ENCODE peak calls at places on chromosome 16, in nine cellular contexts. Y is Panc1, T is HCT116, U is transverse colon, R is K562, H is esophagus muscularis mucosa, G is upper lobe of left lung, J is HL-60, I is breast epithelium. V is an unnamed sample.

GRCh38 chr16:70563571-70563970 is 40.0 kb downstream of the SF3B3 start:
- DNase-seq in Y (no peak), T (no peak), U (no peak), R (no peak), H (no peak), G (no peak), J (no peak), I (no peak), V (no peak)

GRCh38 chr16:63363738-63364137 is 1327.5 kb upstream of the CDH8 start:
- DNase-seq in Y (no peak), T (no peak), U (no peak), R (no peak), H (no peak), G (no peak), J (no peak), I (no peak), V (no peak)

GRCh38 chr16:57608462-57609113 is 19.8 kb upstream of the ADGRG1 start:
- DNase-seq in Y (no peak), T (no peak), U (no peak), R (no peak), H (no peak), G (peak), J (no peak), I (no peak), V (no peak)

GRCh38 chr16:25633549-25633948 is 58.2 kb upstream of the HS3ST4 start:
- DNase-seq in Y (peak), T (peak), U (no peak), R (peak), H (no peak), G (no peak), J (no peak), I (no peak), V (no peak)

GRCh38 chr16:27208081-27208692 is 4.9 kb downstream of the KDM8 start:
- DNase-seq in Y (no peak), T (no peak), U (no peak), R (no peak), H (no peak), G (no peak), J (no peak), I (no peak), V (no peak)

GRCh38 chr16:782766-783403 is 5.3 kb downstream of the RPUSD1 start:
- DNase-seq in Y (no peak), T (no peak), U (no peak), R (no peak), H (no peak), G (no peak), J (no peak), I (no peak), V (no peak)

GRCh38 chr16:78127130-78127529 is 27.7 kb downstream of the WWOX start:
- DNase-seq in Y (no peak), T (no peak), U (no peak), R (no peak), H (no peak), G (no peak), J (no peak), I (no peak), V (no peak)

GRCh38 chr16:86405319-86405718 is 105.0 kb upstream of the FOXF1 start:
- DNase-seq in Y (no peak), T (no peak), U (no peak), R (no peak), H (no peak), G (no peak), J (no peak), I (no peak), V (no peak)

GRCh38 chr16:55835578-55835977 is 2.7 kb upstream of the CES1 start:
- DNase-seq in Y (no peak), T (no peak), U (no peak), R (no peak), H (no peak), G (no peak), J (peak), I (no peak), V (no peak)

GRCh38 chr16:922051-922450 is 48.7 kb downstream of the LMF1 start:
- DNase-seq in Y (no peak), T (no peak), U (no peak), R (no peak), H (no peak), G (peak), J (no peak), I (no peak), V (no peak)

GRCh38 chr16:81625544-81626152 is 153.4 kb upstream of the PLCG2 start:
- DNase-seq in Y (no peak), T (no peak), U (peak), R (peak), H (no peak), G (no peak), J (no peak), I (peak), V (no peak)

GRCh38 chr16:87207509-87207908 is 109.7 kb downstream of the C16orf95 start:
- DNase-seq in Y (no peak), T (no peak), U (no peak), R (no peak), H (no peak), G (no peak), J (no peak), I (no peak), V (no peak)

GRCh38 chr16:85612801-85613608 is at the start of gene GSE1:
- DNase-seq in Y (no peak), T (peak), U (peak), R (peak), H (peak), G (peak), J (peak), I (peak), V (peak)

GRCh38 chr16:76598498-76598897 is 321.3 kb downstream of the CNTNAP4 start:
- DNase-seq in Y (no peak), T (no peak), U (no peak), R (no peak), H (no peak), G (no peak), J (no peak), I (no peak), V (no peak)

GRCh38 chr16:7482596-7483290 is 150.1 kb downstream of the RBFOX1 start:
- DNase-seq in Y (no peak), T (no peak), U (no peak), R (no peak), H (no peak), G (no peak), J (no peak), I (no peak), V (no peak)

GRCh38 chr16:18983565-18984424 is at the start of gene TMC7:
- DNase-seq in Y (peak), T (peak), U (peak), R (peak), H (no peak), G (peak), J (peak), I (peak), V (peak)

GRCh38 chr16:72797606-72798005 is 250.3 kb downstream of the ZFHX3 start:
- DNase-seq in Y (no peak), T (no peak), U (no peak), R (no peak), H (no peak), G (no peak), J (no peak), I (no peak), V (no peak)

GRCh38 chr16:69823831-69824563 is 61.9 kb downstream of the WWP2 start:
- DNase-seq in Y (no peak), T (no peak), U (peak), R (no peak), H (no peak), G (no peak), J (no peak), I (no peak), V (no peak)

GRCh38 chr16:30882429-30883310 is 11.2 kb downstream of the BCL7C start:
- DNase-seq in Y (no peak), T (no peak), U (no peak), R (no peak), H (no peak), G (no peak), J (no peak), I (no peak), V (no peak)

GRCh38 chr16:48637039-48637438 is 27.1 kb upstream of the N4BP1 start:
- DNase-seq in Y (no peak), T (no peak), U (no peak), R (no peak), H (peak), G (no peak), J (no peak), I (no peak), V (no peak)

GRCh38 chr16:11252482-11252931 is 3.5 kb downstream of the SOCS1 start:
- DNase-seq in Y (no peak), T (no peak), U (no peak), R (no peak), H (no peak), G (no peak), J (no peak), I (no peak), V (no peak)

GRCh38 chr16:85923153-85924021 is 24.4 kb downstream of the IRF8 start:
- DNase-seq in Y (no peak), T (no peak), U (no peak), R (no peak), H (no peak), G (no peak), J (no peak), I (no peak), V (no peak)

GRCh38 chr16:2842340-2843000 is 12.4 kb downstream of the ZG16B start:
- DNase-seq in Y (no peak), T (peak), U (peak), R (peak), H (no peak), G (peak), J (peak), I (no peak), V (peak)

GRCh38 chr16:68079616-68080344 is 5.4 kb upstream of the NFATC3 start:
- DNase-seq in Y (no peak), T (no peak), U (peak), R (peak), H (peak), G (peak), J (peak), I (peak), V (no peak)

GRCh38 chr16:87895641-87896141 is 26.4 kb upstream of the SLC7A5 start:
- DNase-seq in Y (no peak), T (no peak), U (peak), R (no peak), H (no peak), G (no peak), J (peak), I (no peak), V (no peak)

GRCh38 chr16:1338119-1338730 is 4.8 kb downstream of the BAIAP3 start:
- DNase-seq in Y (no peak), T (no peak), U (peak), R (no peak), H (no peak), G (peak), J (no peak), I (no peak), V (peak)

GRCh38 chr16:58280846-58281301 is 14.0 kb downstream of the PRSS54 start:
- DNase-seq in Y (no peak), T (no peak), U (no peak), R (no peak), H (no peak), G (no peak), J (no peak), I (no peak), V (peak)

GRCh38 chr16:3986235-3986544 is 105.7 kb upstream of the CREBBP start:
- DNase-seq in Y (no peak), T (no peak), U (no peak), R (no peak), H (no peak), G (no peak), J (no peak), I (no peak), V (no peak)

GRCh38 chr16:3980311-3981111 is 100.0 kb upstream of the CREBBP start:
- DNase-seq in Y (no peak), T (no peak), U (no peak), R (no peak), H (no peak), G (peak), J (no peak), I (no peak), V (no peak)

GRCh38 chr16:3982216-3982615 is 101.7 kb upstream of the CREBBP start:
- DNase-seq in Y (no peak), T (no peak), U (no peak), R (no peak), H (no peak), G (no peak), J (no peak), I (no peak), V (no peak)

GRCh38 chr16:3984111-3985060 is 103.9 kb upstream of the CREBBP start:
- DNase-seq in Y (no peak), T (no peak), U (no peak), R (no peak), H (no peak), G (peak), J (no peak), I (no peak), V (no peak)

GRCh38 chr16:3983081-3983520 is 102.6 kb upstream of the CREBBP start:
- DNase-seq in Y (no peak), T (peak), U (peak), R (peak), H (no peak), G (peak), J (peak), I (peak), V (peak)
- TF ChIP-seq CTCF in Y (peak), T (peak), U (peak), R (peak), H (peak), G (peak), J (peak), I (peak), V (peak)

DNA sequence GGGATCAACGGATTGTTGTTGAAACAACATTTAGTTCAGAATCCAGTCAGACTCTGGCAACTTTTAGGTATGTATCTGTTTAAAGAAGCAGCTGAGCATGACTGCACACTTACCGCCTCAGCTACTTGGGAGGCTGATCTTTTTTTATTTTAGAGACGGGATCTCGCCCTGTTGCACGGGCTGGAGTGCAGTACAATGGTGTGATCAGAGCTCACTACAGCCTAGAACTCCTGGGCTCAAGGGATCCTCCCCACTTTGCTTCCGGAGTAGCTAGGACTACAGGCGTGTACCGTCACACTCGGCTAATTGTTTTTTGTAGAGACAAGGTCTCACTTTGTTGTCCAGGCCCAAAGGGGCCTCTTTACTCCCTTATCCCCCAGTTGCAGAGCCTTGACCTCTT is 2.3 kb downstream of the SPG7 start:
- DNase-seq in Y (no peak), T (no peak), U (no peak), R (no peak), H (no peak), G (no peak), J (no peak), I (no peak), V (no peak)
- TF ChIP-seq POLR2AphosphoS5 in Y (no peak), T (no peak), U (no peak), R (no peak), H (no peak), G (no peak), J (no peak), I (no peak), V (no peak)

GRCh38 chr16:66601471-66601870 is 3.0 kb upstream of the CMTM3 start:
- DNase-seq in Y (no peak), T (no peak), U (no peak), R (no peak), H (no peak), G (no peak), J (no peak), I (no peak), V (no peak)

GRCh38 chr16:66600484-66600883 is 4.0 kb upstream of the CMTM3 start:
- DNase-seq in Y (no peak), T (no peak), U (no peak), R (no peak), H (no peak), G (no peak), J (no peak), I (no peak), V (no peak)

GRCh38 chr16:66598111-66598510 is 6.4 kb upstream of the CMTM3 start:
- DNase-seq in Y (no peak), T (no peak), U (no peak), R (no peak), H (no peak), G (no peak), J (no peak), I (no peak), V (no peak)

GRCh38 chr16:66596986-66597848 is 7.3 kb upstream of the CMTM3 start:
- DNase-seq in Y (no peak), T (no peak), U (no peak), R (no peak), H (no peak), G (no peak), J (no peak), I (no peak), V (no peak)

GRCh38 chr16:66599726-66600125 is 4.8 kb upstream of the CMTM3 start:
- DNase-seq in Y (no peak), T (no peak), U (no peak), R (no peak), H (no peak), G (no peak), J (no peak), I (no peak), V (no peak)
- TF ChIP-seq CTCF in Y (no peak), T (no peak), U (no peak), R (no peak), H (no peak), G (no peak), J (no peak), I (no peak), V (no peak)

DNA sequence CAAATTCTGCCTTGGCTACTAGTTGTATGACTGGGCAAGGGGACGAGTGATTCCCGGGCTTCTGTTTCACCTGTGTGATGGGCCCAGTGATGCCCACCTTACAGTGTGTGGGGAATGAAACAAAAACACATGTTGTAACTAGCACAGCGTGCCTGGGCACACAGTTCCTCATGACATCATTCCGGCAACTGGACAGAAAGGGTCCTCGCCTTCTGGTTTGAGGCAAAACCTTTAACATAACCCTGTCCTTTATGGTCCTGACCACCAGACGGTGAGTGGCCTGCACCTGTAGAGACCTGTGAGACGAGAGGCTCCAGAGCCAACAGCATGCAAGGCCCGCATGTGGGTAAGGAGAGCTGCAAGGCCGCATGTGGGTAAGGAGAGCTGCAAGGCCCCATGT is 7.7 kb upstream of the SLC38A8 start:
- DNase-seq in Y (no peak), T (no peak), U (no peak), R (no peak), H (no peak), G (no peak), J (no peak), I (no peak), V (no peak)
- TF ChIP-seq POLR2AphosphoS5 in Y (no peak), T (no peak), U (no peak), R (no peak), H (no peak), G (no peak), J (no peak), I (no peak), V (no peak)

GRCh38 chr16:51121009-51121347 is 30.1 kb downstream of the SALL1 start:
- DNase-seq in Y (no peak), T (no peak), U (no peak), R (no peak), H (no peak), G (no peak), J (no peak), I (no peak), V (no peak)

GRCh38 chr16:51121850-51122249 is 29.2 kb downstream of the SALL1 start:
- DNase-seq in Y (no peak), T (no peak), U (no peak), R (no peak), H (no peak), G (no peak), J (no peak), I (no peak), V (peak)

GRCh38 chr16:51129105-51129504 is 22.0 kb downstream of the SALL1 start:
- DNase-seq in Y (no peak), T (no peak), U (no peak), R (no peak), H (no peak), G (no peak), J (no peak), I (no peak), V (no peak)

GRCh38 chr16:51124896-51125295 is 26.2 kb downstream of the SALL1 start:
- DNase-seq in Y (no peak), T (no peak), U (no peak), R (no peak), H (no peak), G (no peak), J (no peak), I (no peak), V (no peak)

DNA sequence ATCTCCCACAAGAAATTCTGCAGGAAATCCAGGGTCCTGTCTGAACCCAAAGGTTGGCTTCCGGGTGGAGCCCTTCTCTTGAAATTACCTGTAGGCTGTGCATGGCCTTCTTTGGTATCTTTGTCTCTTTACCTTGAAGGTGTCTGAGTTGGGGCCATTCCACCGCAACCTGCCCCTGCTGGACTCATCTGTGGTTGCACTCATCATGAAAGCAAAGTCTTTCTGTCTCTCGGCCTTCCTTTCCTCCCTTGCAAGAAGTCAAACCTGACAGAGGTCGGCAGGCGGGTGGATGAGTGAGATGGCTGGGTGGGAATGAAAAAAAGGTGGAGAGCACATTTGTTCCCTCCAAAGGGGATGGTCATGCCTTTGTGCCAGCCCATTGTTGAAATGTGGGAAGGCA is 25.1 kb downstream of the SALL1 start:
- DNase-seq in Y (no peak), T (no peak), U (no peak), R (no peak), H (no peak), G (no peak), J (no peak), I (no peak), V (peak)
- TF ChIP-seq CTCF in Y (no peak), T (no peak), U (no peak), R (no peak), H (no peak), G (no peak), J (no peak), I (no peak), V (peak)

DNA sequence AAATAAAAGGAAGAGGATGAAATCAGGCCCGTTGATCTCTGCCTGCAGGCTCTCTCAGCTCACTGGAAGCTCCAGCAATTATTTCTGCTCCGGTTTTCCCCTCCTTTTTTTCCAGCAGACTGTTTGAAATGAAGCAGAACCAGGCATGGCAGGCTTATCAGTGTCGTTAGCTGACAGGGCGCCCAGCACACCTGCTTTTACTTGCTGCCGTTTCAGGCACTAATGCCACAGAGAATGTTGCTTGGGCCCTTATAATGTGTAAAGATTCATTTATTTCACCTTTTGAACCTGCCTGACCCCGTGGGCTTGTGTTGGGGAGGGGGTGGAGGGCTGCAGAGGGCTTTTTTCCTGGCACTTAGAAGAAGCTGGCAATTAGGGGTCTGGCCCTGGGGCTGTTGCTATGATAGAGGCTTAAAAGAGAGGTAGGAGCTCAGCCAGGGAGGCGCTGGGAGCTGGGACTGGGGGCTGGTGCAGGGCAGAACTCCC is 108.1 kb downstream of the IRX3 start:
- DNase-seq in Y (no peak), T (no peak), U (no peak), R (no peak), H (no peak), G (peak), J (no peak), I (no peak), V (no peak)
- TF ChIP-seq POLR2AphosphoS5 in Y (no peak), T (no peak), U (no peak), R (no peak), H (no peak), G (no peak), J (no peak), I (no peak), V (no peak)

DNA sequence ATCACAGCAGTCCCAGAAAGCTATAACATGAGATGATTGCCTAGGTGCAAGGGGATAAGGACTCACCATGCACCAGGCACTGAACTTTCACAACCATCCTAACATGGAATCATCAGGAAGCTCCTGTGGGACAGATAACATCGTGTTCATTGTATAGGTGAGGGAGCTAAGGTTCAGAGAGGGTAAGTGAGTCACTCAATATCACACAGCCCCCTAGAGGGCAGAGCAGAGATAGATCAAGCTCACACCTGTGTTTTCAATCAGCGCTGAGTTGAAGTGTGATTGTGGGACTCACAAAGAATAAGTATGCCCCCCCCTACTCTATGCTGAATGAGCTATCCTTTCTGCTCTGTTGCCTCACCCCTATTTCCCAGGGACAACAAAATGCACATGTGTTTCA is 377.7 kb upstream of the ERCC4 start:
- DNase-seq in Y (no peak), T (no peak), U (no peak), R (no peak), H (no peak), G (no peak), J (no peak), I (no peak), V (no peak)
- TF ChIP-seq CTCF in Y (peak), T (no peak), U (no peak), R (no peak), H (no peak), G (no peak), J (no peak), I (no peak), V (peak)

V was measured in GM23338.